ENCODE peak calls at places on chromosomes 12 and 14, in four cellular contexts. P, D, R and E are unnamed samples.

GRCh38 chr14:74955229-74955999 is at the start of gene PGF:
- DNase-seq in P (no peak), D (peak; percentile 93), R (peak; percentile 59), E (peak; percentile 89)

GRCh38 chr12:121579190-121579791 is 1.5 kb downstream of the KDM2B start:
- DNase-seq in P (no peak), D (peak; percentile 76), R (peak; percentile 55), E (no peak)

GRCh38 chr14:84029720-84030119 is 1500.2 kb upstream of the FLRT2 start:
- DNase-seq in P (no peak), D (no peak), R (no peak), E (no peak)

GRCh38 chr12:121534495-121535148 is 46.2 kb downstream of the KDM2B start:
- DNase-seq in P (no peak), D (no peak), R (no peak), E (peak; percentile 31)

GRCh38 chr12:82025462-82025861 is 266.3 kb upstream of the PPFIA2 start:
- DNase-seq in P (no peak), D (no peak), R (no peak), E (no peak)

GRCh38 chr14:98580131-98580678 is 691.8 kb downstream of the BCL11B start:
- DNase-seq in P (no peak), D (no peak), R (peak; percentile 3), E (no peak)

GRCh38 chr14:23125006-23125405 is 6.0 kb upstream of the CEBPE start:
- DNase-seq in P (no peak), D (no peak), R (no peak), E (no peak)

GRCh38 chr12:3496964-3497363 is 6.0 kb downstream of the PRMT8 start:
- DNase-seq in P (no peak), D (peak; percentile 36), R (no peak), E (no peak)

GRCh38 chr12:182381-182883 is 31.5 kb downstream of the SLC6A12 start:
- DNase-seq in P (no peak), D (no peak), R (no peak), E (no peak)

GRCh38 chr12:122031342-122032216 is 9.9 kb downstream of the BCL7A start:
- DNase-seq in P (no peak), D (peak; percentile 84), R (peak; percentile 64), E (peak; percentile 96)

GRCh38 chr12:5665615-5666014 is 233.7 kb downstream of the NTF3 start:
- DNase-seq in P (no peak), D (no peak), R (no peak), E (no peak)

GRCh38 chr14:94278732-94279131 is 14.3 kb downstream of the SERPINA10 start:
- DNase-seq in P (no peak), D (no peak), R (no peak), E (no peak)

GRCh38 chr12:88325076-88325827 is 183.1 kb downstream of the TMTC3 start:
- DNase-seq in P (no peak), D (no peak), R (no peak), E (no peak)

GRCh38 chr14:22656945-22657711 is 13.0 kb upstream of the OR6J1 start:
- DNase-seq in P (no peak), D (no peak), R (no peak), E (no peak)

GRCh38 chr12:48441122-48441521 is 31.2 kb upstream of the ANP32D start:
- DNase-seq in P (no peak), D (no peak), R (no peak), E (no peak)

GRCh38 chr12:69929531-69929930 is 104.5 kb downstream of the MYRFL start:
- DNase-seq in P (no peak), D (no peak), R (no peak), E (no peak)

GRCh38 chr14:89489796-89490506 is 72.9 kb upstream of the FOXN3 start:
- DNase-seq in P (no peak), D (no peak), R (no peak), E (no peak)

GRCh38 chr14:59897757-59898383 is 22.1 kb upstream of the LRRC9 start:
- DNase-seq in P (no peak), D (peak; percentile 51), R (peak; percentile 14), E (no peak)

GRCh38 chr14:29710015-29710414 is 217.6 kb downstream of the PRKD1 start:
- DNase-seq in P (no peak), D (no peak), R (no peak), E (no peak)

GRCh38 chr14:75011356-75012097 is 8.8 kb downstream of the EIF2B2 start:
- DNase-seq in P (no peak), D (no peak), R (no peak), E (no peak)

GRCh38 chr12:46221255-46222128 is 47.4 kb downstream of the SLC38A1 start:
- DNase-seq in P (no peak), D (peak; percentile 9), R (peak; percentile 21), E (no peak)

GRCh38 chr14:74583689-74584434 is 28.2 kb downstream of the LTBP2 start:
- DNase-seq in P (no peak), D (no peak), R (no peak), E (no peak)

GRCh38 chr14:24353551-24354529 is 14.0 kb upstream of the RIPK3 start:
- DNase-seq in P (no peak), D (no peak), R (no peak), E (no peak)

GRCh38 chr12:92085483-92086040 is 60.1 kb downstream of the BTG1 start:
- DNase-seq in P (no peak), D (no peak), R (no peak), E (no peak)

GRCh38 chr12:94867066-94867855 is 136.2 kb downstream of the NDUFA12 start:
- DNase-seq in P (no peak), D (no peak), R (no peak), E (no peak)

GRCh38 chr14:91035855-91036254 is 24.6 kb downstream of the RPS6KA5 start:
- DNase-seq in P (peak; percentile 24), D (no peak), R (no peak), E (no peak)

GRCh38 chr14:76280221-76280620 is 95.7 kb upstream of the ESRRB start:
- DNase-seq in P (no peak), D (no peak), R (no peak), E (peak; percentile 33)

GRCh38 chr14:49769581-49770211 is 1.7 kb downstream of the KLHDC2 start:
- DNase-seq in P (no peak), D (no peak), R (peak; percentile 16), E (no peak)

GRCh38 chr14:22472935-22473854 is 115.8 kb downstream of the DAD1 start:
- DNase-seq in P (no peak), D (peak; percentile 30), R (peak; percentile 55), E (no peak)

GRCh38 chr14:66038214-66038977 is 447.8 kb upstream of the CCDC196 start:
- DNase-seq in P (no peak), D (no peak), R (no peak), E (no peak)

GRCh38 chr12:14841761-14842160 is 1.6 kb downstream of the ART4 start:
- DNase-seq in P (no peak), D (no peak), R (no peak), E (no peak)

GRCh38 chr12:39905152-39905551 is 200.7 kb downstream of the SLC2A13 start:
- DNase-seq in P (no peak), D (peak; percentile 49), R (no peak), E (no peak)

GRCh38 chr14:68181395-68182326 is 362.1 kb downstream of the RAD51B start:
- DNase-seq in P (peak; percentile 48), D (no peak), R (no peak), E (no peak)

GRCh38 chr12:115866909-115867525 is 410.5 kb downstream of the MED13L start:
- DNase-seq in P (no peak), D (peak; percentile 22), R (no peak), E (no peak)
- TF ChIP-seq NRF1 in P (no peak), D (no peak), R (no peak), E (no peak)

GRCh38 chr12:42684171-42685071 is 94.9 kb upstream of the PRICKLE1 start:
- DNase-seq in P (no peak), D (no peak), R (no peak), E (no peak)

GRCh38 chr12:42689699-42690098 is 100.2 kb upstream of the PRICKLE1 start:
- DNase-seq in P (no peak), D (no peak), R (no peak), E (no peak)

GRCh38 chr12:42691991-42692557 is 102.5 kb upstream of the PRICKLE1 start:
- DNase-seq in P (no peak), D (no peak), R (no peak), E (no peak)

GRCh38 chr12:42690264-42690663 is 100.7 kb upstream of the PRICKLE1 start:
- DNase-seq in P (no peak), D (no peak), R (no peak), E (no peak)

GRCh38 chr12:42686514-42687172 is 97.1 kb upstream of the PRICKLE1 start:
- DNase-seq in P (no peak), D (no peak), R (no peak), E (no peak)
- TF ChIP-seq NRF1 in P (no peak), D (no peak), R (no peak), E (no peak)

DNA sequence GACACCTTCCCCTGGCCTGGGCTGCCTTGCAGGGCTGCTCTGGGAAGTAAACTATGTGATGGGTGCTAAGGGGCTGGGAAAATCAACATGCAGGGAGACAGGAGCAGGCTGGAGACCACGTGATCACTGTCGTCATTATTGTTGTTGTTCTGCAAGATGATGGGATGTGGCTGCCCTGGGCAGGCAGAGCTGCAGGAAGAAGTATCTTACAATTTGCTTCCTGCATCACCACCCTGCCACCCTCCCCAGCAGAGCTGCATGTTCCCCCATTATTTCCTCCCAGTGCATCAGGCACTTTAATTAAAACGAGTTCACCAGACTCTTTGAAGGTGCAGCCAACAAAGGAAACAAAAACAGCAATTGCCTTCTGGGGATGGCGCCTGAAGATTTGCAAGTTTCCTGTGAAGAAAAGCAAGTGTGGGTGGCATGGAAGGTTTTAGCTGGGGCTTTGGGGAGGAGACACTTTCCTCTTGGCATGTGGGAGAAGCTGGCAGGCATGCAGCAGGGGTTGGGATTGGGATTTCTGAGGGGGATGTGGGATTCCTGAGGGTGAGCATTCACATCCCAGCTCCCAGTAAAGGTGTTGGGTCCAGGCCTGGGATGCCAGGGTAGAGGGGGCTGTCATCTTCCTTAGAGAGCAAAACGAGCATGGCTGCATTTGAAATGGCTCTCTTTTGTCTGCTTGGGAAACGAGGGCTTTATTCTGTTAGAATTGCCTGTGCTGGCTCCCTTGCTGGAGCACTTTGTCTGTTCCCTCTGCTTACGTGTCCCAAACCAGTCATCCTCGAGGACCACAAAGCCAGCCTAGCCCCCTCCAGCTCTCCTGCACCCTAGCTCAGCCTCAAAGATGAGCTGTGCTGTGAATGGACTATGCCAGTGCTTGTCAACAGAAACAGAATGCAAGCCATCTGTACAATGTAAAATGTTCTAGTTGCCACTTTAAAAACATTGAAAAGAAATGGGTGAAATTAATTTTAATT is 11.5 kb upstream of the C14orf132 start:
- DNase-seq in P (no peak), D (no peak), R (no peak), E (no peak)
- TF ChIP-seq NRF1 in P (no peak), D (no peak), R (no peak), E (no peak)

DNA sequence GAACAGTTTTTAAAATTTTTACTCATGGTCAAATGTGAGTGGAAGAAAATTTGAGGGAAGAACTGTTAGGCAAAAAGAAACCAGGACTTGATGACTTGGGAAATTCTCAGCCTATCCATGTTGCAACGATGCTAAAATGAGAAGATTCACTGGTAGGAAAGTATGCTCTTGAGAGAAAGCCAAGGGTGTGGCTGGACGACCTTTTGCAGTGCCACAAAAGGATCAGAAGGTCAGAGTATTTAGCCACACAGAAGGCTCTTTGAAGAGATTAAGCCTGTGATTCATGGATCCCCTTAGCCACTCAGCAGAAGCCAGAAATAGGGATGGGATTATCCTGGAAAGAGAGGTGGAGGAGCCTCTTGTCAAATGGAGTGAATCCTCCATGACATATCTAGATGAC is 336.8 kb downstream of the LRIG3 start:
- DNase-seq in P (no peak), D (no peak), R (no peak), E (no peak)
- TF ChIP-seq NRF1 in P (no peak), D (no peak), R (no peak), E (no peak)